ENCODE peak calls at places on chromosome 2, in six cellular contexts. Z, M, G, T, V and D are unnamed samples.

GRCh38 chr2:206823178-206823577 is 57.8 kb downstream of the FASTKD2 start:
- DNase-seq in Z (no peak), M (no peak), G (no peak), T (no peak), V (no peak), D (no peak)

GRCh38 chr2:191230174-191230573 is 15.0 kb upstream of the MYO1B start:
- DNase-seq in Z (peak), M (no peak), G (no peak), T (no peak), V (no peak), D (no peak)

GRCh38 chr2:46917628-46918027 is 2.0 kb upstream of the MCFD2 start:
- DNase-seq in Z (no peak), M (no peak), G (no peak), T (no peak), V (no peak), D (no peak)

GRCh38 chr2:218995972-218996644 is 2.9 kb upstream of the CRYBA2 start:
- DNase-seq in Z (peak), M (peak), G (peak), T (peak), V (peak), D (peak)

GRCh38 chr2:205930209-205930608 is 155.8 kb downstream of the INO80D start:
- DNase-seq in Z (no peak), M (no peak), G (no peak), T (no peak), V (no peak), D (no peak)

GRCh38 chr2:98617149-98617548 is 8.8 kb downstream of the UNC50 start:
- DNase-seq in Z (no peak), M (no peak), G (no peak), T (no peak), V (no peak), D (no peak)

GRCh38 chr2:224039770-224040088 is 643 bp upstream of the SERPINE2 start:
- DNase-seq in Z (no peak), M (no peak), G (no peak), T (no peak), V (no peak), D (no peak)

GRCh38 chr2:64914735-64915509 is 74.3 kb upstream of the SLC1A4 start:
- DNase-seq in Z (no peak), M (no peak), G (no peak), T (no peak), V (no peak), D (no peak)

GRCh38 chr2:102027036-102027702 is 35.4 kb downstream of the IL1R2 start:
- DNase-seq in Z (peak), M (no peak), G (no peak), T (no peak), V (no peak), D (no peak)

GRCh38 chr2:148524519-148524919 is 120.0 kb upstream of the EPC2 start:
- DNase-seq in Z (no peak), M (peak), G (peak), T (peak), V (no peak), D (no peak)

GRCh38 chr2:226977775-226978190 is 141.9 kb downstream of the RHBDD1 start:
- DNase-seq in Z (peak), M (no peak), G (no peak), T (no peak), V (no peak), D (no peak)

GRCh38 chr2:208984376-208985100 is 439.3 kb upstream of the MAP2 start:
- DNase-seq in Z (peak), M (no peak), G (no peak), T (no peak), V (no peak), D (no peak)

GRCh38 chr2:176106636-176107539 is at the start of gene HOXD11:
- DNase-seq in Z (peak), M (no peak), G (no peak), T (no peak), V (no peak), D (no peak)